ENCODE peak calls at places on chromosomes 11 and 22, in eight cellular contexts. C, W, Z, Y, F, U, E and D are unnamed samples.

GRCh38 chr11:114059984-114060401 is 482 bp downstream of the ZBTB16 start:
- DNase-seq in U (no peak), E (no peak), Y (no peak), Z (no peak), W (peak), C (peak), F (no peak), D (peak)

GRCh38 chr11:35951659-35952058 is 7.8 kb downstream of the LDLRAD3 start:
- DNase-seq in W (no peak), F (no peak), E (no peak), U (no peak), Y (peak), Z (no peak), C (no peak), D (no peak)

GRCh38 chr11:12273618-12273995 is 103.8 kb upstream of the PARVA start:
- DNase-seq in C (no peak), F (no peak), W (no peak), Z (no peak), E (no peak), Y (no peak), U (no peak), D (no peak)

GRCh38 chr22:23511627-23512347 is 68.3 kb downstream of the IGLL1 start:
- DNase-seq in U (no peak), W (no peak), Z (no peak), C (no peak), Y (peak), E (no peak), F (no peak), D (no peak)

GRCh38 chr11:72609451-72609850 is 64.8 kb downstream of the PDE2A start:
- DNase-seq in F (no peak), E (no peak), W (no peak), Y (no peak), U (no peak), Z (no peak), C (no peak), D (no peak)

GRCh38 chr11:100963375-100963774 is 166.2 kb downstream of the PGR start:
- DNase-seq in E (no peak), C (no peak), U (no peak), W (no peak), Z (no peak), F (no peak), Y (no peak), D (no peak)

GRCh38 chr11:119594639-119595249 is 134.3 kb downstream of the NECTIN1 start:
- DNase-seq in E (no peak), Z (no peak), Y (no peak), C (peak), F (peak), U (peak), W (peak), D (no peak)

GRCh38 chr11:9615031-9615451 is 41.6 kb downstream of the WEE1 start:
- DNase-seq in U (peak), F (no peak), Y (no peak), W (no peak), E (no peak), C (peak), Z (no peak), D (no peak)

GRCh38 chr11:133518702-133519264 is 13.5 kb downstream of the OPCML start:
- DNase-seq in W (no peak), Y (no peak), Z (no peak), E (no peak), F (no peak), U (no peak), C (no peak), D (no peak)

GRCh38 chr11:2806351-2807058 is 79.1 kb downstream of the CDKN1C start:
- DNase-seq in U (no peak), W (no peak), Y (no peak), Z (peak), C (no peak), E (no peak), F (peak), D (no peak)

GRCh38 chr11:121757480-121758125 is 304.8 kb upstream of the SORL1-AS1 start:
- DNase-seq in F (no peak), U (no peak), Z (no peak), Y (no peak), C (peak), W (peak), E (no peak), D (peak)

GRCh38 chr11:116852261-116853125 is 15.1 kb upstream of the APOA1 start:
- DNase-seq in Y (no peak), C (peak), W (peak), E (no peak), F (peak), Z (no peak), U (no peak), D (no peak)

GRCh38 chr22:44752285-44753188 is at the start of gene ARHGAP8:
- DNase-seq in Z (no peak), W (no peak), Y (peak), U (no peak), C (no peak), E (no peak), F (no peak), D (peak)

GRCh38 chr11:85948884-85949283 is 93.7 kb downstream of the CCDC83 start:
- DNase-seq in Z (no peak), C (no peak), U (no peak), E (no peak), F (no peak), Y (no peak), W (no peak), D (peak)

GRCh38 chr11:71352226-71352625 is 96.0 kb downstream of the DHCR7 start:
- DNase-seq in U (no peak), W (no peak), Z (no peak), Y (no peak), C (no peak), F (no peak), E (no peak), D (no peak)

GRCh38 chr11:12642040-12642439 is 32.2 kb upstream of the TEAD1 start:
- DNase-seq in C (peak), W (peak), E (no peak), Z (no peak), F (no peak), Y (no peak), U (no peak), D (no peak)

GRCh38 chr11:69475866-69476714 is 5.4 kb upstream of the LINC01488 start:
- DNase-seq in F (no peak), U (no peak), C (no peak), Y (no peak), W (no peak), E (no peak), Z (no peak), D (no peak)

GRCh38 chr11:65553301-65554001 is 4.7 kb downstream of the LTBP3 start:
- DNase-seq in C (no peak), W (no peak), Y (no peak), F (no peak), E (no peak), U (no peak), Z (peak), D (no peak)

GRCh38 chr11:17558916-17559315 is 11.9 kb downstream of the OTOG start:
- DNase-seq in W (no peak), Y (no peak), F (no peak), Z (no peak), U (no peak), E (no peak), C (no peak), D (no peak)

GRCh38 chr11:79845002-79845709 is 404.3 kb upstream of the TENM4 start:
- DNase-seq in E (no peak), Y (no peak), W (no peak), Z (no peak), F (no peak), C (no peak), U (no peak), D (no peak)

GRCh38 chr22:17870408-17870807 is 96.1 kb upstream of the BID start:
- DNase-seq in Y (no peak), U (no peak), W (no peak), C (no peak), E (no peak), F (no peak), Z (no peak), D (no peak)

GRCh38 chr11:45234306-45235006 is 51.7 kb downstream of the SYT13 start:
- DNase-seq in Y (no peak), U (no peak), F (no peak), E (no peak), C (no peak), Z (no peak), W (no peak), D (no peak)

GRCh38 chr11:116224889-116225200 is 547.9 kb downstream of the BUD13 start:
- DNase-seq in Z (peak), Y (no peak), C (no peak), F (no peak), W (no peak), U (no peak), E (no peak), D (no peak)

GRCh38 chr11:72430743-72431570 is 3.4 kb downstream of the CLPB start:
- DNase-seq in E (no peak), W (peak), F (no peak), U (peak), C (peak), Y (peak), Z (peak), D (peak)

GRCh38 chr22:38035530-38035885 is 21.7 kb upstream of the PICK1 start:
- DNase-seq in C (no peak), Z (no peak), U (no peak), E (no peak), W (no peak), F (no peak), Y (no peak), D (no peak)

GRCh38 chr11:66728760-66729385 is at the start of gene SPTBN2:
- DNase-seq in F (no peak), U (no peak), Y (no peak), C (peak), E (no peak), Z (no peak), W (peak), D (no peak)

GRCh38 chr11:113167599-113167998 is 146.8 kb upstream of the TTC12 start:
- DNase-seq in E (no peak), C (no peak), F (no peak), Z (peak), U (no peak), W (no peak), Y (peak), D (no peak)

GRCh38 chr22:50627452-50627913 is 469 bp downstream of the ARSA start:
- DNase-seq in Y (no peak), U (no peak), E (no peak), Z (peak), F (no peak), C (peak), W (peak), D (no peak)

GRCh38 chr22:38413085-38414008 is 41.7 kb downstream of the KCNJ4 start:
- DNase-seq in Y (peak), U (no peak), Z (no peak), F (peak), W (no peak), C (peak), E (no peak), D (no peak)

GRCh38 chr11:128627666-128628342 is 40.4 kb upstream of the ETS1 start:
- DNase-seq in W (no peak), F (no peak), E (no peak), Y (no peak), Z (no peak), C (no peak), U (no peak), D (no peak)

GRCh38 chr11:114832532-114833125 is 154.3 kb downstream of the NXPE2 start:
- DNase-seq in C (no peak), F (no peak), E (no peak), U (no peak), W (no peak), Y (peak), Z (no peak), D (no peak)

GRCh38 chr11:9815486-9816136 is 151.7 kb downstream of the SWAP70 start:
- DNase-seq in C (peak), E (no peak), W (peak), U (peak), Y (no peak), Z (no peak), F (no peak), D (peak)

GRCh38 chr22:20429254-20430100 is 8.1 kb downstream of the SCARF2 start:
- DNase-seq in W (no peak), U (no peak), C (no peak), Z (no peak), Y (no peak), F (no peak), E (no peak), D (no peak)

GRCh38 chr11:64148200-64148916 is 17.6 kb downstream of the MACROD1 start:
- DNase-seq in U (peak), C (peak), E (no peak), Z (peak), Y (peak), F (peak), W (peak), D (peak)

GRCh38 chr22:21947040-21948014 is 5.3 kb downstream of the PPM1F start:
- DNase-seq in U (peak), F (no peak), Y (no peak), E (no peak), W (peak), Z (no peak), C (peak), D (no peak)

GRCh38 chr11:103794262-103794661 is 242.2 kb upstream of the DDI1 start:
- DNase-seq in Y (no peak), U (no peak), C (peak), E (no peak), W (no peak), Z (no peak), F (no peak), D (no peak)